ENCODE peak calls at places on chromosome 13, in six cellular contexts. L is AG04450, O is fibroblast of villous mesenchyme, X is neural progenitor cell, N is transverse colon, P is A549. Z is an unnamed sample.

GRCh38 chr13:109254271-109254670 is 532.1 kb downstream of the IRS2 start:
- DNase-seq in N (no peak), L (no peak), X (peak), O (no peak), P (no peak), Z (no peak)

GRCh38 chr13:41428155-41428554 is 29.2 kb upstream of the RGCC start:
- DNase-seq in N (no peak), L (no peak), O (no peak), X (peak), P (no peak), Z (peak)

GRCh38 chr13:79492313-79492798 is 11.4 kb downstream of the NDFIP2 start:
- DNase-seq in P (no peak), X (no peak), N (no peak), O (no peak), L (no peak), Z (no peak)

GRCh38 chr13:106573855-106574254 is 5.9 kb upstream of the ARGLU1 start:
- DNase-seq in X (no peak), L (no peak), O (no peak), N (peak), P (no peak), Z (peak)

GRCh38 chr13:78603240-78603947 is at the start of gene POU4F1:
- DNase-seq in P (peak), N (peak), L (no peak), O (no peak), X (peak), Z (peak)

GRCh38 chr13:23140492-23140891 is 40.3 kb upstream of the SGCG start:
- DNase-seq in O (no peak), N (no peak), L (no peak), P (no peak), X (no peak), Z (no peak)

GRCh38 chr13:59374720-59375119 is 789.0 kb downstream of the DIAPH3 start:
- DNase-seq in X (no peak), N (no peak), P (no peak), O (no peak), L (no peak), Z (no peak)

GRCh38 chr13:26688286-26688685 is 72.3 kb downstream of the GPR12 start:
- DNase-seq in O (peak), P (no peak), L (no peak), N (no peak), X (no peak), Z (no peak)

GRCh38 chr13:74077375-74077774 is 56.8 kb downstream of the KLF12 start:
- DNase-seq in N (no peak), L (no peak), X (no peak), P (no peak), O (no peak), Z (no peak)

GRCh38 chr13:33004454-33004853 is 11.8 kb upstream of the KL start:
- DNase-seq in N (no peak), L (no peak), O (peak), X (no peak), P (no peak), Z (peak)

GRCh38 chr13:72205773-72206172 is 338.8 kb upstream of the DACH1 start:
- DNase-seq in O (no peak), P (no peak), L (no peak), X (no peak), N (no peak), Z (no peak)

GRCh38 chr13:101916108-101916757 is 463.8 kb downstream of the ITGBL1 start:
- DNase-seq in O (peak), N (no peak), P (peak), X (peak), L (no peak), Z (peak)

GRCh38 chr13:40376296-40376849 is 290.1 kb downstream of the FOXO1 start:
- DNase-seq in X (no peak), L (no peak), O (no peak), N (no peak), P (no peak), Z (no peak)

GRCh38 chr13:60335531-60335930 is 61.5 kb upstream of the TDRD3 start:
- DNase-seq in P (no peak), N (no peak), O (peak), L (no peak), X (peak), Z (peak)

GRCh38 chr13:101399365-101399764 is 16.9 kb downstream of the NALCN start:
- DNase-seq in N (no peak), X (no peak), L (no peak), P (no peak), O (no peak), Z (no peak)

GRCh38 chr13:35512271-35512920 is 35.9 kb upstream of the MAB21L1 start:
- DNase-seq in O (peak), X (no peak), N (no peak), L (peak), P (no peak), Z (peak)

GRCh38 chr13:97588993-97589392 is 155.0 kb downstream of the RAP2A start:
- DNase-seq in L (no peak), N (no peak), P (no peak), O (no peak), X (no peak), Z (no peak)

GRCh38 chr13:19586904-19587634 is 25.7 kb upstream of the TPTE2 start:
- DNase-seq in X (no peak), L (no peak), N (peak), O (peak), P (no peak), Z (no peak)

GRCh38 chr13:111202745-111203144 is 87.6 kb downstream of the ARHGEF7 start:
- DNase-seq in P (peak), L (no peak), O (peak), N (no peak), X (no peak), Z (peak)

GRCh38 chr13:36362251-36362650 is 16.1 kb upstream of the SPART start:
- DNase-seq in N (no peak), P (no peak), X (no peak), O (peak), L (peak), Z (peak)

GRCh38 chr13:74201530-74201929 is 67.3 kb upstream of the KLF12 start:
- DNase-seq in L (no peak), X (no peak), P (no peak), N (no peak), O (no peak), Z (no peak)

GRCh38 chr13:96532804-96533203 is 442.9 kb downstream of the HS6ST3 start:
- DNase-seq in P (no peak), O (no peak), L (no peak), X (no peak), N (no peak), Z (no peak)

GRCh38 chr13:80180745-80181144 is 160.2 kb downstream of the SPRY2 start:
- DNase-seq in L (no peak), X (no peak), N (no peak), O (no peak), P (no peak), Z (no peak)

GRCh38 chr13:98797456-98797855 is 45.0 kb upstream of the SLC15A1 start:
- DNase-seq in X (no peak), O (peak), P (no peak), L (no peak), N (no peak), Z (no peak)

GRCh38 chr13:21747456-21747855 is 76.6 kb downstream of the FGF9 start:
- DNase-seq in X (no peak), N (no peak), O (peak), L (no peak), P (no peak), Z (no peak)

GRCh38 chr13:74203576-74203975 is 69.4 kb upstream of the KLF12 start:
- DNase-seq in N (no peak), L (peak), P (no peak), X (no peak), O (peak), Z (no peak)

GRCh38 chr13:25881946-25882574 is 169.8 kb downstream of the SHISA2 start:
- DNase-seq in N (no peak), X (peak), P (no peak), O (peak), L (no peak), Z (no peak)

GRCh38 chr13:91132786-91133185 is 214.7 kb upstream of the MIR17HG start:
- DNase-seq in L (no peak), O (no peak), X (no peak), N (no peak), P (no peak), Z (peak)

GRCh38 chr13:39419866-39420265 is 183.1 kb downstream of the LHFPL6 start:
- DNase-seq in L (no peak), N (no peak), O (no peak), X (peak), P (no peak), Z (no peak)

GRCh38 chr13:32150239-32150638 is 118.7 kb downstream of the FRY start:
- DNase-seq in L (no peak), O (no peak), X (no peak), P (no peak), N (no peak), Z (no peak)

DNA sequence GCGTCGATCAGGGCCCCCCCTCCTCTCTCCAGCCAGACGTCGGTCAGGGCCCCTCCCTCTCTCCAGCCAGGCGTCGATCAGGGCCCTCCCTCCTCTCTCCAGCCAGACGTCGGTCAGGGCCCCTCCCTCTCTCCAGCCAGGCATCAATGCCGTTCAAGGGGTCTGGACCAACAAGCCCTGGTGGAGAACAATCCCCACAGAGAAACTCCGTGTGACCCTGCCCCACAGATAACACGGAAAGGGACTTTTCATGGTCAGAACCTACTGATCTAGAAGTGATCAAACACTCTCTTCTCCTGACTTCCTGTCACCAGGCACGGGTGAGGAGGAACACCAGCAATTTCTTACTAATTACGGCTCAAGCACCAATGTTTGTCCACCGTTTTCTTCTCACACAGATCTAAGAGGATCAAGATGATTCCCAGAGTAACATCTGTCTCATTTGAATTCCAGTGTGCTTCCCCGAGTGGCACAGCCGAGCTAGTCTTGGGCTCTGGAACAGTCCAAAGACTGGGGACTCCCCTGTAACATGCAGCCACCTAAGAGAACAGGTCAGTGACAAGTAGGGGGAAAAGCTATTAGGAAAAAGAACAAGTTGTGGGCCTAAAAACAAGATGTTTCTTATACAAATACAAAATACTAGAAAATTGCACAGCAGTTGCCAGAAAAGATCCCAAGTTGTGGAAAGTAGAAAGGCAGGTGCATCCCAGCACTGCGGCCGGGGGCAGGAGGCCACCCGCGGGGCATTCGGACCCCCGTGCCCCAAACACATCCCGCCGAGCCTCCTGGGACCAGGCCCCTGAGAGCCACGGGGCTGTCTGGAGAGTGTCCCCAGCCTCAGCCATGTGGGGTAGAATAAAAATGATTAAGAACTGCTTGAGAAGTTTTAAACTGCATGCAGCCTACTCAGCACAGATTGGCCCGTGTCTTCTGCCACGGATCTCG is 11.7 kb downstream of the RASA3 start:
- DNase-seq in O (peak), L (no peak), P (no peak), N (no peak), X (no peak), Z (no peak)
- H3K4me3 ChIP-seq in O (no peak), L (no peak), P (no peak), N (no peak), X (no peak), Z (no peak)

GRCh38 chr13:95367309-95367843 is 66.1 kb upstream of the ABCC4 start:
- DNase-seq in L (no peak), P (no peak), O (no peak), N (no peak), X (no peak), Z (no peak)
- TF ChIP-seq CTCF in L (no peak), P (no peak), O (no peak), N (no peak), X (no peak), Z (no peak)

DNA sequence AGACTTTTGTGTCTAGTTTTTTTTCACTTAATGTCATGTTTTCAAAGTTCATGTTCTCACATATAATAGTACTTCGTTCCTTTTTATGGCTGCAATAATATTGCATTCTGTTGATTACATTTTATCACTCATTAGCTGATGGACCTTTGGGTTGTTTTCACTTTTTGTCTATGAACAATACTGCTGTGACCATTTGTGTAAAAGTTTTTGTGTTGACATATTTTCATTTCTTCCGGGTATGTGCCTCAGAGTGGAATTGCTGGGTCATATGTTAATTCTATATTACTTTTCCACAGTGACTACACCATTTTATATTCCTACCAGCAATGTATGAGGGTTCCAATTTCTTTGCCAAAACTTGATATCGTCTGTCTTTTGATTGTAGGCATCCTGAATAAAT is 85.8 kb upstream of the MLNR start:
- DNase-seq in X (no peak), P (no peak), O (no peak), N (no peak), L (no peak), Z (no peak)
- H3K4me3 ChIP-seq in X (no peak), P (no peak), O (no peak), N (no peak), L (no peak), Z (no peak)

DNA sequence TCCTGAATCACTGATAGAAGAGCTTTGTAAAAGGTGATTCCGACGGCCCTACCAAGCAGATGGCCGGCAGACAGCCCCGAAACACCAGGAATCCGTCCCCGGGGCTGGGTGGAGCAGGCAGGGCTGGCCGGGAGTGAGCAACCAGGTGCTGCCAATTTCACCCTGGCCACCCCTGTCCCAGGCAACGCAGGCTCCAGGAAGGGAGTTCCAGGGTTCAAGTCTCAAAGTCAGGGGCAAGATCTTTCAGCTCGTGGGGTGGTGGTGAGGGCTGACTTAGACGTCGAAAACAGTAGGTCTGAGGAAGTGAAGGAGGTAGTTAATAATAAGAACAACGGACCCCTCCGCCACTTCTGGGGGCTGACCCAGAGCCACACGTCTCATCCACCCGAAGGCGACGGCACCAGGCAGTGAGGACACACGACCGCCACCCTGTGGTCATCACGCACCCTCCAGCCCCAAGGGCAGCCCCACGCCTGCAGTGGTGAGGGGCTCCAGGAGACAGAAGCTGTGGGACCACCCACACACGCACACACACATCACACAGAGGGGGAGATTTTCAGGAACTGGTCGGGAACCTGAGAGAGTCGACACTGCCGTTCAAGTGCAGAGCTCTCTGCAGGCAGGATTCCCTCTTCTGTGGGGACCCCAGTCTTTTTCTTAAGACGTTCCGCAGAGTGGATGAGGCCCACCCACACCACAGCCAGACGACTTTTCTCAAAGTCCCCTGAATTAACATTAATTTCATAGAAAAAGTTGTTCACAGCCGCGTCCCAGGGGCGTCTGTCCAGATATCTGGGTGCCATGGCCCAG is 67.2 kb downstream of the SPACA7 start:
- DNase-seq in N (no peak), L (no peak), X (peak), O (no peak), P (no peak), Z (no peak)
- TF ChIP-seq CTCF in N (no peak), L (peak), X (peak), O (peak), P (no peak), Z (peak)

GRCh38 chr13:112983042-112983305 is 14.0 kb downstream of the MCF2L start:
- DNase-seq in P (no peak), O (no peak), L (no peak), X (no peak), N (no peak), Z (no peak)
- H3K4me3 ChIP-seq in P (no peak), O (no peak), L (no peak), X (no peak), N (no peak), Z (no peak)

DNA sequence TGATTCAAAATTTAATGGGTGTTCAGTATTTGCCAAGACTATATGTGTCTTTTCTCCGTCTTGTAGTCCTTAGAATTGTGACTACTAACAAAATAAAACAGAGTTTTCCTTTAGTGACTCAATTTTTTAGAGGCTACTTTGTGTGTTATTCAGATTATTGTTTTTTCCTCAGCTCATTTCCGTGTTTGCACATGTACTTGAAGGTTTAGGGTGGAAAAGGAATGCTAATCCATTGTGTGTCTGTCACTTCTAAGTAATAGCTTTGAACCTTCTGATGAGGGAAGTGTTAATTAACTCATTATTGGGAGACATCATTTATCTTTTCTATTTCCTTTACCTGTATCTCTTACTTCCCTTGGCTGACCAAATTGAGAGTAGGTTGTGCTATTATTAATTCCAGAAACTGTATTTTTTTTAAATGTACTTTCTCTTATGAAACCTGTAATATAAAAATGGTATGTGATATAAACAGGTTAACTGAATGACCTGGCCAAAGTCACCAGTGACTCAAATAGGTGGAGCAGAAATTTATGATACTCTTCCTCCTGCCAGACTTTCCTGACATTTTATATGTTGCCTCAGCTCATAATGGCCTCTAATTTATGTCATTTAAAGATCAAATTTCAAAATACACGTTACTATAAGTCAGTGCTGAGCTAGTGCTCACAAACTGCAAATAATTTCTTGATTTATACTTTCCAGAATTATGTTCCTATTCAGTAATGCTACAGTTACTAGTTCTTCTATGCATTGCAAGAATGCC is 88.8 kb downstream of the LMO7 start:
- DNase-seq in X (no peak), O (no peak), L (no peak), N (no peak), P (no peak), Z (no peak)
- TF ChIP-seq CTCF in X (no peak), O (no peak), L (no peak), N (no peak), P (no peak), Z (no peak)

GRCh38 chr13:75372923-75373841 is 108.8 kb downstream of the TBC1D4 start:
- DNase-seq in X (no peak), L (no peak), O (peak), N (no peak), P (no peak), Z (no peak)
- H3K4me3 ChIP-seq in X (no peak), L (no peak), O (no peak), N (no peak), P (no peak), Z (no peak)

GRCh38 chr13:92716749-92717148 is 509.9 kb upstream of the GPC6 start:
- DNase-seq in X (no peak), N (no peak), L (no peak), O (peak), P (no peak), Z (peak)
- TF ChIP-seq CTCF in X (peak), N (no peak), L (peak), O (peak), P (no peak), Z (peak)

DNA sequence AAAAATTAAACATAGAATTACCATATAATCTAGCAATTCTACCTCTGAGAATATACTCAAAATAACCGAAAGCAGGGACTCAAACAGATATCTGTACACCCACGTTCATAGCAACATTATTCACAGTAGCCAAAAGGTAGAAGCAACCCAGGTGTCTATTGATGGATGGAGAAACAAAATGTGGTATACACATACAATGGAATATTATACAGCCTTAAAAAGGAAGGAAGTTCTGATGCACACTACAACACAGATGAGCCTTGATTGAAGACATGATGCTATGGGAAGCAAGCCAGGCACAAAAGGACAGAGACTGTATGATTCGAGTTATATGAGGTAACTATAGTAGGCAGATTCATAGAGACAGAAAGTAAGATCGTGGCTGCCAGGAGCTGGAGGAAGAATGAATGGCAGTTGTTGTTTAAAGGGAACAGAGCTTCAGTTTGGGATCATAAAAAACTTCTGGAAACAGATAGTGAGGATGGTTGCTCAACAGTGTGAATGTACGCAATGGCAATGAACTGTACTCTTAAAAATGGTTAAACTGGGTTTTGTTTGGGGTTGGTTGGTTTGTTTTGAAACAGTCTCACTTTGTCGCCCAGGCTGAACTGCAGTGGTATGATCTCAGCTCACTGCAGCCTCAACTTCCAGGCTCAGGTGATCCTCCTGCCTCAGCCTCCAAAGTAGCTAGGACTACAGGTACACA is 47.5 kb downstream of the ZIC5 start:
- DNase-seq in N (no peak), X (no peak), L (no peak), O (no peak), P (no peak), Z (no peak)
- H3K4me3 ChIP-seq in N (no peak), X (no peak), L (no peak), O (no peak), P (no peak), Z (no peak)

Z was measured in fibroblast of pulmonary artery.